ENCODE peak calls at places on chromosomes 6 and 20, in nine cellular contexts. One of them, this sample, is unnamed.

GRCh38 chr20:4813076-4813838 is 91.5 kb downstream of the PRND start:
- DNase-seq in endothelial cell: no peak
- DNase-seq in adrenal gland: no peak
- DNase-seq in heart left ventricle: no peak
- DNase-seq in BJ: no peak
- DNase-seq in lung: no peak
- DNase-seq in fibroblast of lung: no peak
- DNase-seq in epithelial cell of esophagus: no peak
- DNase-seq in brain microvascular endothelial cell: no peak
- DNase-seq in this sample: no peak

GRCh38 chr6:17932362-17932852 is 55.0 kb downstream of the KIF13A start:
- DNase-seq in endothelial cell: no peak
- DNase-seq in adrenal gland: peak
- DNase-seq in heart left ventricle: no peak
- DNase-seq in BJ: peak
- DNase-seq in lung: peak
- DNase-seq in fibroblast of lung: peak
- DNase-seq in epithelial cell of esophagus: peak
- DNase-seq in brain microvascular endothelial cell: peak
- DNase-seq in this sample: no peak

GRCh38 chr6:74899416-74899815 is 306.4 kb downstream of the COL12A1 start:
- DNase-seq in endothelial cell: peak
- DNase-seq in adrenal gland: no peak
- DNase-seq in heart left ventricle: no peak
- DNase-seq in BJ: no peak
- DNase-seq in lung: no peak
- DNase-seq in fibroblast of lung: peak
- DNase-seq in epithelial cell of esophagus: peak
- DNase-seq in brain microvascular endothelial cell: peak
- DNase-seq in this sample: peak

GRCh38 chr20:40663991-40664880 is 24.8 kb downstream of the MAFB start:
- DNase-seq in endothelial cell: no peak
- DNase-seq in adrenal gland: no peak
- DNase-seq in heart left ventricle: no peak
- DNase-seq in BJ: no peak
- DNase-seq in lung: peak
- DNase-seq in fibroblast of lung: no peak
- DNase-seq in epithelial cell of esophagus: no peak
- DNase-seq in brain microvascular endothelial cell: no peak
- DNase-seq in this sample: no peak

GRCh38 chr6:137297887-137298286 is 78.7 kb upstream of the IFNGR1 start:
- DNase-seq in endothelial cell: peak
- DNase-seq in adrenal gland: peak
- DNase-seq in heart left ventricle: no peak
- DNase-seq in BJ: no peak
- DNase-seq in lung: no peak
- DNase-seq in fibroblast of lung: peak
- DNase-seq in epithelial cell of esophagus: peak
- DNase-seq in brain microvascular endothelial cell: peak
- DNase-seq in this sample: no peak

GRCh38 chr6:51531623-51532022 is 555.8 kb downstream of the PKHD1 start:
- DNase-seq in endothelial cell: no peak
- DNase-seq in adrenal gland: no peak
- DNase-seq in heart left ventricle: no peak
- DNase-seq in BJ: no peak
- DNase-seq in lung: no peak
- DNase-seq in fibroblast of lung: no peak
- DNase-seq in epithelial cell of esophagus: no peak
- DNase-seq in brain microvascular endothelial cell: no peak
- DNase-seq in this sample: no peak

GRCh38 chr6:33112148-33112547 is 36.4 kb downstream of the HLA-DPB1 start:
- DNase-seq in endothelial cell: no peak
- DNase-seq in adrenal gland: peak
- DNase-seq in heart left ventricle: no peak
- DNase-seq in BJ: peak
- DNase-seq in lung: peak
- DNase-seq in fibroblast of lung: peak
- DNase-seq in epithelial cell of esophagus: peak
- DNase-seq in brain microvascular endothelial cell: peak
- DNase-seq in this sample: peak

GRCh38 chr6:74115674-74116073 is 419.7 kb downstream of the CD109 start:
- DNase-seq in endothelial cell: no peak
- DNase-seq in adrenal gland: no peak
- DNase-seq in heart left ventricle: no peak
- DNase-seq in BJ: no peak
- DNase-seq in lung: no peak
- DNase-seq in fibroblast of lung: peak
- DNase-seq in epithelial cell of esophagus: peak
- DNase-seq in brain microvascular endothelial cell: no peak
- DNase-seq in this sample: peak

GRCh38 chr6:43823879-43824740 is 54.1 kb downstream of the VEGFA start:
- DNase-seq in endothelial cell: no peak
- DNase-seq in adrenal gland: no peak
- DNase-seq in heart left ventricle: no peak
- DNase-seq in BJ: no peak
- DNase-seq in lung: peak
- DNase-seq in fibroblast of lung: no peak
- DNase-seq in epithelial cell of esophagus: no peak
- DNase-seq in brain microvascular endothelial cell: no peak
- DNase-seq in this sample: no peak

GRCh38 chr20:22578221-22579118 is 5.9 kb downstream of the FOXA2 start:
- DNase-seq in endothelial cell: peak
- DNase-seq in adrenal gland: no peak
- DNase-seq in heart left ventricle: no peak
- DNase-seq in BJ: no peak
- DNase-seq in lung: peak
- DNase-seq in fibroblast of lung: no peak
- DNase-seq in epithelial cell of esophagus: no peak
- DNase-seq in brain microvascular endothelial cell: no peak
- DNase-seq in this sample: no peak

GRCh38 chr6:166623318-166623717 is 3.7 kb downstream of the RPS6KA2 start:
- DNase-seq in endothelial cell: no peak
- DNase-seq in adrenal gland: no peak
- DNase-seq in heart left ventricle: no peak
- DNase-seq in BJ: no peak
- DNase-seq in lung: peak
- DNase-seq in fibroblast of lung: no peak
- DNase-seq in epithelial cell of esophagus: peak
- DNase-seq in brain microvascular endothelial cell: no peak
- DNase-seq in this sample: peak

GRCh38 chr20:23362392-23363256 is 642 bp downstream of the GZF1 start:
- DNase-seq in endothelial cell: peak
- DNase-seq in adrenal gland: peak
- DNase-seq in heart left ventricle: no peak
- DNase-seq in BJ: no peak
- DNase-seq in lung: peak
- DNase-seq in fibroblast of lung: no peak
- DNase-seq in epithelial cell of esophagus: peak
- DNase-seq in brain microvascular endothelial cell: peak
- DNase-seq in this sample: peak

GRCh38 chr6:126761854-126762253 is 356.6 kb upstream of the RSPO3 start:
- DNase-seq in endothelial cell: no peak
- DNase-seq in adrenal gland: no peak
- DNase-seq in heart left ventricle: no peak
- DNase-seq in BJ: no peak
- DNase-seq in lung: no peak
- DNase-seq in fibroblast of lung: no peak
- DNase-seq in epithelial cell of esophagus: no peak
- DNase-seq in brain microvascular endothelial cell: no peak
- DNase-seq in this sample: no peak

GRCh38 chr20:51815383-51816076 is 13.2 kb upstream of the SALL4 start:
- DNase-seq in endothelial cell: no peak
- DNase-seq in adrenal gland: no peak
- DNase-seq in heart left ventricle: no peak
- DNase-seq in BJ: no peak
- DNase-seq in lung: no peak
- DNase-seq in fibroblast of lung: no peak
- DNase-seq in epithelial cell of esophagus: peak
- DNase-seq in brain microvascular endothelial cell: no peak
- DNase-seq in this sample: no peak
- TF ChIP-seq CTCF in endothelial cell: no peak
- TF ChIP-seq CTCF in adrenal gland: no peak
- TF ChIP-seq CTCF in heart left ventricle: no peak
- TF ChIP-seq CTCF in BJ: no peak
- TF ChIP-seq CTCF in lung: no peak
- TF ChIP-seq CTCF in fibroblast of lung: no peak
- TF ChIP-seq CTCF in epithelial cell of esophagus: no peak
- TF ChIP-seq CTCF in brain microvascular endothelial cell: no peak
- TF ChIP-seq CTCF in this sample: no peak

GRCh38 chr20:47774081-47774777 is 11.1 kb downstream of the SULF2 start:
- DNase-seq in endothelial cell: no peak
- DNase-seq in adrenal gland: no peak
- DNase-seq in heart left ventricle: no peak
- DNase-seq in BJ: no peak
- DNase-seq in lung: no peak
- DNase-seq in fibroblast of lung: no peak
- DNase-seq in epithelial cell of esophagus: no peak
- DNase-seq in brain microvascular endothelial cell: no peak
- DNase-seq in this sample: no peak
- TF ChIP-seq CTCF in endothelial cell: no peak
- TF ChIP-seq CTCF in adrenal gland: no peak
- TF ChIP-seq CTCF in heart left ventricle: no peak
- TF ChIP-seq CTCF in BJ: no peak
- TF ChIP-seq CTCF in lung: no peak
- TF ChIP-seq CTCF in fibroblast of lung: no peak
- TF ChIP-seq CTCF in epithelial cell of esophagus: no peak
- TF ChIP-seq CTCF in brain microvascular endothelial cell: no peak
- TF ChIP-seq CTCF in this sample: no peak

GRCh38 chr6:104305206-104305605 is 554.5 kb downstream of the HACE1 start:
- DNase-seq in endothelial cell: no peak
- DNase-seq in adrenal gland: no peak
- DNase-seq in heart left ventricle: no peak
- DNase-seq in BJ: no peak
- DNase-seq in lung: no peak
- DNase-seq in fibroblast of lung: no peak
- DNase-seq in epithelial cell of esophagus: no peak
- DNase-seq in brain microvascular endothelial cell: no peak
- DNase-seq in this sample: no peak

GRCh38 chr6:104301921-104302320 is 557.8 kb downstream of the HACE1 start:
- DNase-seq in endothelial cell: no peak
- DNase-seq in adrenal gland: no peak
- DNase-seq in heart left ventricle: no peak
- DNase-seq in BJ: no peak
- DNase-seq in lung: no peak
- DNase-seq in fibroblast of lung: no peak
- DNase-seq in epithelial cell of esophagus: no peak
- DNase-seq in brain microvascular endothelial cell: no peak
- DNase-seq in this sample: no peak

DNA sequence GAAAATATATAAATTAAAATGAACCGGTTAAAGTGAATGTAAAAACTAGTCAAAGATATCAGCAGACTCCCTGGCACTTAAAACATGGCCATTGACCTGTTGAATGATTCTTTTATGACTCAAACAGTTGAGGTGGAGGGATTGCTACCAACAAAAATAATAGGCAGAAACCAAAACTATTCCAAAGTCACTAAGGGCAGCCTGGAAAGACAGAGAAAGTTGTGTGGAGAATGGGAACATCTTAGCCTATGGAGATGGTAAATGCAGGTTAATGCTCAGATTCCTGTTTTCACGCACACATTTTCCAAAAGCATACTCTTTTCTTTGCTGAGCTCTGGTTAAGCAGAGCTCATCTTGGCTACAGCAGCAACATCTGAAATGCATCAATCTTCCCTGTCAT is 553.5 kb downstream of the HACE1 start:
- DNase-seq in endothelial cell: no peak
- DNase-seq in adrenal gland: no peak
- DNase-seq in heart left ventricle: no peak
- DNase-seq in BJ: no peak
- DNase-seq in lung: no peak
- DNase-seq in fibroblast of lung: no peak
- DNase-seq in epithelial cell of esophagus: no peak
- DNase-seq in brain microvascular endothelial cell: no peak
- DNase-seq in this sample: peak
- TF ChIP-seq CTCF in endothelial cell: no peak
- TF ChIP-seq CTCF in adrenal gland: no peak
- TF ChIP-seq CTCF in heart left ventricle: no peak
- TF ChIP-seq CTCF in BJ: no peak
- TF ChIP-seq CTCF in lung: no peak
- TF ChIP-seq CTCF in fibroblast of lung: no peak
- TF ChIP-seq CTCF in epithelial cell of esophagus: no peak
- TF ChIP-seq CTCF in brain microvascular endothelial cell: no peak
- TF ChIP-seq CTCF in this sample: no peak

GRCh38 chr20:44736170-44737021 is 9.3 kb upstream of the KCNK15 start:
- DNase-seq in endothelial cell: peak
- DNase-seq in adrenal gland: peak
- DNase-seq in heart left ventricle: no peak
- DNase-seq in BJ: no peak
- DNase-seq in lung: peak
- DNase-seq in fibroblast of lung: peak
- DNase-seq in epithelial cell of esophagus: peak
- DNase-seq in brain microvascular endothelial cell: peak
- DNase-seq in this sample: peak

GRCh38 chr20:44735816-44736169 is 9.9 kb upstream of the KCNK15 start:
- DNase-seq in endothelial cell: no peak
- DNase-seq in adrenal gland: no peak
- DNase-seq in heart left ventricle: no peak
- DNase-seq in BJ: no peak
- DNase-seq in lung: no peak
- DNase-seq in fibroblast of lung: no peak
- DNase-seq in epithelial cell of esophagus: no peak
- DNase-seq in brain microvascular endothelial cell: no peak
- DNase-seq in this sample: no peak

GRCh38 chr20:44733341-44734069 is 12.2 kb upstream of the KCNK15 start:
- DNase-seq in endothelial cell: peak
- DNase-seq in adrenal gland: peak
- DNase-seq in heart left ventricle: no peak
- DNase-seq in BJ: no peak
- DNase-seq in lung: peak
- DNase-seq in fibroblast of lung: peak
- DNase-seq in epithelial cell of esophagus: peak
- DNase-seq in brain microvascular endothelial cell: peak
- DNase-seq in this sample: peak

GRCh38 chr20:44737116-44737515 is 8.5 kb upstream of the KCNK15 start:
- DNase-seq in endothelial cell: no peak
- DNase-seq in adrenal gland: no peak
- DNase-seq in heart left ventricle: no peak
- DNase-seq in BJ: no peak
- DNase-seq in lung: no peak
- DNase-seq in fibroblast of lung: no peak
- DNase-seq in epithelial cell of esophagus: no peak
- DNase-seq in brain microvascular endothelial cell: no peak
- DNase-seq in this sample: no peak

GRCh38 chr20:44734938-44735337 is 10.7 kb upstream of the KCNK15 start:
- DNase-seq in endothelial cell: peak
- DNase-seq in adrenal gland: no peak
- DNase-seq in heart left ventricle: no peak
- DNase-seq in BJ: no peak
- DNase-seq in lung: no peak
- DNase-seq in fibroblast of lung: peak
- DNase-seq in epithelial cell of esophagus: peak
- DNase-seq in brain microvascular endothelial cell: peak
- DNase-seq in this sample: peak
- TF ChIP-seq CTCF in endothelial cell: peak
- TF ChIP-seq CTCF in adrenal gland: no peak
- TF ChIP-seq CTCF in heart left ventricle: no peak
- TF ChIP-seq CTCF in BJ: peak
- TF ChIP-seq CTCF in lung: no peak
- TF ChIP-seq CTCF in fibroblast of lung: peak
- TF ChIP-seq CTCF in epithelial cell of esophagus: peak
- TF ChIP-seq CTCF in brain microvascular endothelial cell: peak
- TF ChIP-seq CTCF in this sample: peak

GRCh38 chr6:68237205-68237604 is 397.9 kb upstream of the ADGRB3 start:
- DNase-seq in endothelial cell: no peak
- DNase-seq in adrenal gland: no peak
- DNase-seq in heart left ventricle: no peak
- DNase-seq in BJ: no peak
- DNase-seq in lung: no peak
- DNase-seq in fibroblast of lung: no peak
- DNase-seq in epithelial cell of esophagus: no peak
- DNase-seq in brain microvascular endothelial cell: no peak
- DNase-seq in this sample: no peak
- TF ChIP-seq CTCF in endothelial cell: no peak
- TF ChIP-seq CTCF in adrenal gland: no peak
- TF ChIP-seq CTCF in heart left ventricle: no peak
- TF ChIP-seq CTCF in BJ: no peak
- TF ChIP-seq CTCF in lung: no peak
- TF ChIP-seq CTCF in fibroblast of lung: no peak
- TF ChIP-seq CTCF in epithelial cell of esophagus: no peak
- TF ChIP-seq CTCF in brain microvascular endothelial cell: no peak
- TF ChIP-seq CTCF in this sample: no peak